ENCODE peak calls at places on chromosomes 11 and 22, in four cellular contexts. M is K562, Y is WTC11, W is GM12878. P is an unnamed sample.

GRCh38 chr22:31313366-31314147 is 21.3 kb upstream of the PIK3IP1 start:
- DNase-seq in M (peak; percentile 54), Y (peak; percentile 80), W (no peak), P (peak; percentile 72)

GRCh38 chr22:37681556-37682049 is 4.5 kb upstream of the NOL12 start:
- DNase-seq in M (peak; percentile 87), Y (peak; percentile 84), W (no peak), P (peak; percentile 82)

GRCh38 chr11:58769308-58769707 is 37.6 kb upstream of the GLYAT start:
- DNase-seq in M (peak; percentile 43), Y (no peak), W (no peak), P (no peak)

GRCh38 chr11:128323381-128323780 is 264.0 kb downstream of the ETS1 start:
- DNase-seq in M (no peak), Y (no peak), W (no peak), P (no peak)

GRCh38 chr11:19225599-19225998 is 15.1 kb downstream of the E2F8 start:
- DNase-seq in M (no peak), Y (no peak), W (no peak), P (no peak)

GRCh38 chr22:27648074-27648473 is 153.5 kb downstream of the MN1 start:
- DNase-seq in M (no peak), Y (no peak), W (no peak), P (no peak)

GRCh38 chr22:39535302-39535805 is 2.8 kb upstream of the RPS19BP1 start:
- DNase-seq in M (no peak), Y (peak; percentile 41), W (no peak), P (no peak)

GRCh38 chr11:9616858-9617257 is 43.4 kb downstream of the WEE1 start:
- DNase-seq in M (no peak), Y (no peak), W (no peak), P (no peak)

GRCh38 chr22:28505416-28506156 is 174.1 kb downstream of the TTC28 start:
- DNase-seq in M (no peak), Y (no peak), W (no peak), P (no peak)

GRCh38 chr11:576791-577610 is 731 bp downstream of the PHRF1 start:
- DNase-seq in M (no peak), Y (no peak), W (no peak), P (no peak)

GRCh38 chr11:13334068-13334785 is 56.6 kb downstream of the BMAL1 start:
- DNase-seq in M (no peak), Y (no peak), W (no peak), P (no peak)

GRCh38 chr22:31737932-31738331 is 12.0 kb downstream of the PRR14L start:
- DNase-seq in M (no peak), Y (no peak), W (no peak), P (no peak)

GRCh38 chr11:1906146-1906545 is 13.4 kb upstream of the TNNT3 start:
- DNase-seq in M (no peak), Y (no peak), W (no peak), P (no peak)

GRCh38 chr11:44607987-44608386 is 42.5 kb downstream of the CD82 start:
- DNase-seq in M (peak; percentile 13), Y (no peak), W (no peak), P (no peak)

GRCh38 chr11:44610556-44610955 is 45.1 kb downstream of the CD82 start:
- DNase-seq in M (no peak), Y (no peak), W (no peak), P (no peak)

GRCh38 chr11:44609783-44610155 is 44.3 kb downstream of the CD82 start:
- DNase-seq in M (no peak), Y (no peak), W (no peak), P (no peak)

GRCh38 chr11:44608654-44609027 is 43.2 kb downstream of the CD82 start:
- DNase-seq in M (no peak), Y (no peak), W (no peak), P (no peak)

GRCh38 chr11:44609028-44609782 is 43.7 kb downstream of the CD82 start:
- DNase-seq in M (no peak), Y (no peak), W (peak; percentile 92), P (no peak)
- TF ChIP-seq USF1 in M (no peak), Y (no peak), W (no peak), P (no peak)

GRCh38 chr11:86495341-86495740 is 120.7 kb downstream of the CCDC81 start:
- DNase-seq in M (no peak), Y (no peak), W (no peak), P (peak; percentile 27)
- TF ChIP-seq USF1 in M (no peak), Y (no peak), W (no peak), P (no peak)

GRCh38 chr11:68099474-68100405 is 21.4 kb downstream of the CHKA start:
- DNase-seq in M (peak; percentile 91), Y (no peak), W (peak; percentile 52), P (peak; percentile 57)
- TF ChIP-seq USF1 in M (no peak), Y (no peak), W (no peak), P (no peak)

DNA sequence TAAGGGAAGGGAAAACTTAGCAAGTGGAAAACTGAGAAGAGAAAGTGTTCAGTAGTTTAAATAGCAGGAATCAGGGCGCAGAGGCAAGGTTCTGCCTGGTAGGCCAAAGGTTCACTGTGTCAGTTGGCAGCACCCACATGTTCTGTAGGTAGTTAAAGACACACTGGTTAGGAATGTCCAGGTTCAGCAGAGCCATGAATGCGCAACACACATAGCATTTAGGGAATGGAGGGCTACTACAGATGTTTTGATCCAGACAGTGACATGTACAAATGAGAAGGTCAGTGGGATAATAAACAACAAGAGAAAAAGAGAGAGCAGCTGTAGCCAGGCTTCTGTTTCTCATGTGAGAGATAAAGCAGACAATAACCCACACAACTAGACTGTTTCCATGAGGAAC is 56.2 kb upstream of the ARHGAP42 start:
- DNase-seq in M (no peak), Y (no peak), W (no peak), P (no peak)
- TF ChIP-seq USF1 in M (no peak), Y (no peak), W (no peak), P (no peak)

DNA sequence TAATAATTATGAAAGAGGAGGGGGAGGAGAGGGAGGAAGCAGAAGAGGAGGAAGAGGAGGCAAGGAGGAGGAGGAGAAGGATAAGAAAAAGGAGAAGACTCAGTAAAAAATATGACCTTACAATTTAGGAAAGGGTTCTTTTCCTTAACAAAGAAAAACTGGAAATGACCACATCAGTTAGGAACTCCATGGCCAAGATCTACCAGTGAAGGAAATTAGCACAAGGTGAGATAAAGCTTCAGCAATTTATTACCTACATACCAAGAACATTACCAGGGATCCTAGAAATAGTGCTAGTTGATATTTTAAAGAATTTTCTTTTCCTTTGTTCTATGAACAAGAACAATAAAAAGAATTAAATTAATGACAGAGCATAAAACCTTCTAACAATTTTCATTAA is 172.7 kb downstream of the LRRC4C start:
- DNase-seq in M (no peak), Y (no peak), W (no peak), P (no peak)
- TF ChIP-seq USF1 in M (no peak), Y (no peak), W (no peak), P (no peak)

DNA sequence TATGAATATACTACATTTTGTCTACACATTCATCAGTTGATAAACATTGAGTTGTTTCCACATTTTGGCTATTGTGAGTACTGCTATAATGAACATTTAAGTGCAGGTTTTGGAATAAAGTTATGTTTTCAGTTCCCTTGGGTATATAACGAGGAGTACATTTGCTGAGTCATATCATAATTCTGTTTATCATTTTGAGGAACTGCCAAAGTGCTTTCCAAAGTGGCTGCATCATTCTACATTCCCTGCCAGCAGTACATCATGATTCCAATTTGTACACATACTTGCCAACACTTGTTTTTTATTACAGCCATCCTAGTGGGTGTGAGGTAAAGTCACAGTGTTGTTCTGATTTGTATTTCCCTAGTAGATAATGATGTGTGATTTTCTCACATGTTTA is 1458.6 kb upstream of the TENM4 start:
- DNase-seq in M (no peak), Y (no peak), W (no peak), P (no peak)
- TF ChIP-seq USF1 in M (no peak), Y (no peak), W (no peak), P (no peak)

DNA sequence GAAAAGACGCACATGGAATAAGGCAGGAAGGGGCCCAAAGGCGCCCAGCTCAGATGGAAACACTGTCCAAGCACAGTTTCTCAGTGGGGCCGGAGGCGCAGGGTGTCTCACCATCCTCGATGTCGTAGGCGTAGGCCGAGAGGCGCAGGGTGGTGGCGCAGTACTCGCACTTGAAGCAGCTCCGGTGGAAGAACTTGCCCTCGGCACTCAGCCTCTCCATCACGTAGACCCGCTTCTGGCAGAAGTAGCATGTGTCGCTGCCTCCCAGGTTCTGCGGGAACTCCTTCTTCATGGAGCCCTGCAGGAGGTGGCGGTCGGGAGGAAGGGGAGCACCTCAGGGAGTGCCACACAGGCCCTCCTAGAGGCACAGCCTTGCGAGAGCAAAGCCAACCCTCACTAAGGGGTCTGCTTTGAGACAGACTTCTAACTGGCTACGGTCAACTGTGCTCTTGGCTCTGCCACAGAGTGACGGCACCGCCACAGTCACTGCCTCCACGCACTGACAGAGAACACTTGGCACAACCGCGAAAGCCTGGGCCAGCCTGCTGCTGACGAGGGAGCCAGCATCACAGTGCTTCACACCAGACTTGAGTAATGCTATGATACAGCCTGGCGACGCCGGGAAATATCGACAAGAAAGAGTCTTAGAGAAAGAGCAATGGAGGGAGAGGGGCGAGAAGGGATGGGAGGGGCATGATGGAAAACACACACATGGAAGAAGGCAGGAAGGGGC is 97.6 kb upstream of the BID start:
- DNase-seq in M (no peak), Y (no peak), W (no peak), P (no peak)
- TF ChIP-seq USF1 in M (no peak), Y (no peak), W (no peak), P (no peak)

GRCh38 chr22:25030636-25031035 is 78.1 kb downstream of the KIAA1671 start:
- DNase-seq in M (no peak), Y (no peak), W (no peak), P (no peak)
- TF ChIP-seq USF1 in M (no peak), Y (no peak), W (no peak), P (no peak)

GRCh38 chr11:73295259-73295995 is 12.6 kb upstream of the ARHGEF17 start:
- DNase-seq in M (peak; percentile 80), Y (peak; percentile 92), W (peak; percentile 31), P (peak; percentile 77)
- TF ChIP-seq USF1 in M (no peak), Y (no peak), W (no peak), P (no peak)